ENCODE peak calls at places on chromosome 2, in seven cellular contexts. One of them, this sample, is unnamed.

GRCh38 chr2:11505652-11506610 is 27.9 kb upstream of the GREB1 start:
- DNase-seq in A549: no peak
- DNase-seq in ovary: no peak
- DNase-seq in adrenal gland: no peak
- DNase-seq in IMR-90: no peak
- DNase-seq in transverse colon: no peak
- DNase-seq in HCT116: peak
- DNase-seq in this sample: no peak

GRCh38 chr2:100625731-100626130 is 62.9 kb downstream of the PDCL3 start:
- DNase-seq in A549: no peak
- DNase-seq in ovary: no peak
- DNase-seq in adrenal gland: no peak
- DNase-seq in IMR-90: no peak
- DNase-seq in transverse colon: no peak
- DNase-seq in HCT116: no peak
- DNase-seq in this sample: no peak

GRCh38 chr2:232588680-232589585 is 38.4 kb downstream of the EIF4E2 start:
- DNase-seq in A549: peak
- DNase-seq in ovary: no peak
- DNase-seq in adrenal gland: peak
- DNase-seq in IMR-90: peak
- DNase-seq in transverse colon: peak
- DNase-seq in HCT116: no peak
- DNase-seq in this sample: peak

GRCh38 chr2:54081574-54081973 is 33.8 kb upstream of the ACYP2 start:
- DNase-seq in A549: no peak
- DNase-seq in ovary: no peak
- DNase-seq in adrenal gland: no peak
- DNase-seq in IMR-90: peak
- DNase-seq in transverse colon: no peak
- DNase-seq in HCT116: no peak
- DNase-seq in this sample: no peak

GRCh38 chr2:170696006-170696405 is 19.1 kb upstream of the SP5 start:
- DNase-seq in A549: no peak
- DNase-seq in ovary: no peak
- DNase-seq in adrenal gland: no peak
- DNase-seq in IMR-90: no peak
- DNase-seq in transverse colon: no peak
- DNase-seq in HCT116: no peak
- DNase-seq in this sample: no peak

GRCh38 chr2:226583715-226584114 is 215.9 kb downstream of the IRS1 start:
- DNase-seq in A549: peak
- DNase-seq in ovary: no peak
- DNase-seq in adrenal gland: no peak
- DNase-seq in IMR-90: peak
- DNase-seq in transverse colon: no peak
- DNase-seq in HCT116: peak
- DNase-seq in this sample: no peak

GRCh38 chr2:98769784-98770183 is 38.9 kb upstream of the MGAT4A start:
- DNase-seq in A549: no peak
- DNase-seq in ovary: no peak
- DNase-seq in adrenal gland: no peak
- DNase-seq in IMR-90: no peak
- DNase-seq in transverse colon: no peak
- DNase-seq in HCT116: no peak
- DNase-seq in this sample: no peak

GRCh38 chr2:127675335-127676261 is at the start of gene LIMS2:
- DNase-seq in A549: peak
- DNase-seq in ovary: no peak
- DNase-seq in adrenal gland: no peak
- DNase-seq in IMR-90: peak
- DNase-seq in transverse colon: no peak
- DNase-seq in HCT116: no peak
- DNase-seq in this sample: peak

GRCh38 chr2:232513389-232513788 is 6.8 kb upstream of the PRSS56 start:
- DNase-seq in A549: no peak
- DNase-seq in ovary: no peak
- DNase-seq in adrenal gland: no peak
- DNase-seq in IMR-90: no peak
- DNase-seq in transverse colon: no peak
- DNase-seq in HCT116: no peak
- DNase-seq in this sample: no peak

GRCh38 chr2:173881886-173882285 is 83.3 kb downstream of the SP3 start:
- DNase-seq in A549: no peak
- DNase-seq in ovary: no peak
- DNase-seq in adrenal gland: no peak
- DNase-seq in IMR-90: peak
- DNase-seq in transverse colon: no peak
- DNase-seq in HCT116: no peak
- DNase-seq in this sample: no peak

GRCh38 chr2:121472465-121472993 is 58.2 kb upstream of the RNU4ATAC start:
- DNase-seq in A549: no peak
- DNase-seq in ovary: no peak
- DNase-seq in adrenal gland: no peak
- DNase-seq in IMR-90: no peak
- DNase-seq in transverse colon: no peak
- DNase-seq in HCT116: no peak
- DNase-seq in this sample: no peak

GRCh38 chr2:85862426-85862825 is 26.4 kb downstream of the ST3GAL5 start:
- DNase-seq in A549: no peak
- DNase-seq in ovary: no peak
- DNase-seq in adrenal gland: no peak
- DNase-seq in IMR-90: peak
- DNase-seq in transverse colon: no peak
- DNase-seq in HCT116: no peak
- DNase-seq in this sample: no peak

GRCh38 chr2:190469770-190470169 is 61.6 kb downstream of the MFSD6 start:
- DNase-seq in A549: peak
- DNase-seq in ovary: no peak
- DNase-seq in adrenal gland: peak
- DNase-seq in IMR-90: peak
- DNase-seq in transverse colon: peak
- DNase-seq in HCT116: peak
- DNase-seq in this sample: no peak

GRCh38 chr2:5449867-5450266 is 242.3 kb upstream of the SOX11 start:
- DNase-seq in A549: no peak
- DNase-seq in ovary: no peak
- DNase-seq in adrenal gland: no peak
- DNase-seq in IMR-90: no peak
- DNase-seq in transverse colon: no peak
- DNase-seq in HCT116: no peak
- DNase-seq in this sample: no peak
- H3K4me3 ChIP-seq in A549: no peak
- H3K4me3 ChIP-seq in ovary: no peak
- H3K4me3 ChIP-seq in adrenal gland: no peak
- H3K4me3 ChIP-seq in IMR-90: no peak
- H3K4me3 ChIP-seq in transverse colon: no peak
- H3K4me3 ChIP-seq in HCT116: no peak
- H3K4me3 ChIP-seq in this sample: no peak

DNA sequence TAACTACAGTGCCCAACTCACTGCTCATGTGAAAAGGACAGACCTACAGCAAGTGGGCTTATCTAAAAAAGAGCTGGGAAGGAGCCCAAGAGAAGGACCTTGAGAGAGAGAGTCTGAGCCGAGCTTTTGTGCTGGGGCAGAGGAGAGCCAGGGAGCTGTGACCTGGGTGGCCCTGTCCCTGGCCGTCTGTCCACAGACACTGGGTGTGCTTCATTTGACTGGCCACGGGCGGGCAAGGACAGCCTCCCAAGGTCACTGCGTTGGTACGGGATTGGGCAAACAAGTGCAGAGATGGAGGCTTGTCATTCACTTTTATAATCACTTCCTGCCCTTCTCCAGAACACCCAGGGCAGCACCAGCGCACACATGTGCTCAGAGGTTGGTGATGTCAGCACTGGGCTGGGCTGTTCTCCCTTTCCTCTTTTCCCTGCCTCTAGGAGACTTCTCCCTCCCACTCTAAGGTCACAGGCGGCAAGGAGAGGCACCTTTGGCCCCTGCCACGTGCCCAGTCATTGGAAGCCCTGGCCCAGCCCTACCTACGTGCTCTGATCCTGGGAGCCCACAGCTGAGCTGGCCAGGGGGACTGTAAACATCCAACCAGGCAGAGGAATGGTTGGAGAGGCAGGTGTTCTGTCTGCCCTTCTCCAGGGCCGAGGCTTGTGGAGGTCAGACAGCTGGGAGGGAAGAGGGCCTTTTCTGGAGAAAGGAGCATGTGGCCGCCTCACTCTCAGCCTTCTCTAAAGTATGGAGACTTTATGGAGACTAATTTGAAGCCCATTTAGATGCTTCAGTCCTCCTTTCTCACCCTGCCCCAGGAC is 6.4 kb upstream of the PSD4 start:
- DNase-seq in A549: no peak
- DNase-seq in ovary: no peak
- DNase-seq in adrenal gland: peak
- DNase-seq in IMR-90: no peak
- DNase-seq in transverse colon: peak
- DNase-seq in HCT116: no peak
- DNase-seq in this sample: no peak
- TF ChIP-seq POLR2A in A549: no peak
- TF ChIP-seq POLR2A in ovary: no peak
- TF ChIP-seq POLR2A in adrenal gland: peak
- TF ChIP-seq POLR2A in IMR-90: no peak
- TF ChIP-seq POLR2A in transverse colon: peak
- TF ChIP-seq POLR2A in HCT116: no peak
- TF ChIP-seq POLR2A in this sample: no peak

GRCh38 chr2:39469807-39470206 is 32.7 kb upstream of the MAP4K3 start:
- DNase-seq in A549: no peak
- DNase-seq in ovary: no peak
- DNase-seq in adrenal gland: peak
- DNase-seq in IMR-90: peak
- DNase-seq in transverse colon: peak
- DNase-seq in HCT116: no peak
- DNase-seq in this sample: no peak
- H3K4me3 ChIP-seq in A549: no peak
- H3K4me3 ChIP-seq in ovary: no peak
- H3K4me3 ChIP-seq in adrenal gland: no peak
- H3K4me3 ChIP-seq in IMR-90: no peak
- H3K4me3 ChIP-seq in transverse colon: no peak
- H3K4me3 ChIP-seq in HCT116: no peak
- H3K4me3 ChIP-seq in this sample: no peak

DNA sequence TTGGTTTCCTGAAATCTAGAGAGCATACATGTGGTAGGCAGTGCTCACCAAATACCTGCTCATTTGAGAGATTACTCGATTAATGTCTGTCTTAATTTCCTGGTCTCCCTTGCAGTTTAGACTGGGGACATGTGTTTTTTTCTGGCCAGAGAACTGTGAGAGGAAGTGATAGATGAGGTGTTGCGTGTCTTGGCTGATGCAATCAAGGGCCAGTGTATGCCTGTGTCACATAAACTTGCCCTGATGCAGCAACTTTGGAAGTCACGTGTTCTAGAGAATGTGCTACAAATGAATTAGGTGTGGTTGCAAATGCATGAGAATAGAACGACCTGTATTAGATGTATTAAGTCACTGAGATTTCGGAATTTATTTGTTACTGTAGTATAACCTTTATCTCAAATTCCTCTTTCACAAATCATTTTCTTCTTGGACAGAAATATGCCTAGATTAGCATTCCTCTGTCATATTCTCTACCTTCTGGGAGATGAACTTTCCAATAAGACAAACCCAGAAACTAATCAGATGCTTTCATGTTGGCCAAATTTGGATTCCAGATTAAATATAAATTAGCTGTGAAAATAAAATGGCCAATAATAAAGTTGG is 9.9 kb upstream of the IL1A start:
- DNase-seq in A549: peak
- DNase-seq in ovary: no peak
- DNase-seq in adrenal gland: peak
- DNase-seq in IMR-90: peak
- DNase-seq in transverse colon: peak
- DNase-seq in HCT116: peak
- DNase-seq in this sample: peak
- TF ChIP-seq POLR2A in A549: no peak
- TF ChIP-seq POLR2A in ovary: no peak
- TF ChIP-seq POLR2A in adrenal gland: no peak
- TF ChIP-seq POLR2A in IMR-90: no peak
- TF ChIP-seq POLR2A in transverse colon: no peak
- TF ChIP-seq POLR2A in HCT116: no peak
- TF ChIP-seq POLR2A in this sample: no peak

DNA sequence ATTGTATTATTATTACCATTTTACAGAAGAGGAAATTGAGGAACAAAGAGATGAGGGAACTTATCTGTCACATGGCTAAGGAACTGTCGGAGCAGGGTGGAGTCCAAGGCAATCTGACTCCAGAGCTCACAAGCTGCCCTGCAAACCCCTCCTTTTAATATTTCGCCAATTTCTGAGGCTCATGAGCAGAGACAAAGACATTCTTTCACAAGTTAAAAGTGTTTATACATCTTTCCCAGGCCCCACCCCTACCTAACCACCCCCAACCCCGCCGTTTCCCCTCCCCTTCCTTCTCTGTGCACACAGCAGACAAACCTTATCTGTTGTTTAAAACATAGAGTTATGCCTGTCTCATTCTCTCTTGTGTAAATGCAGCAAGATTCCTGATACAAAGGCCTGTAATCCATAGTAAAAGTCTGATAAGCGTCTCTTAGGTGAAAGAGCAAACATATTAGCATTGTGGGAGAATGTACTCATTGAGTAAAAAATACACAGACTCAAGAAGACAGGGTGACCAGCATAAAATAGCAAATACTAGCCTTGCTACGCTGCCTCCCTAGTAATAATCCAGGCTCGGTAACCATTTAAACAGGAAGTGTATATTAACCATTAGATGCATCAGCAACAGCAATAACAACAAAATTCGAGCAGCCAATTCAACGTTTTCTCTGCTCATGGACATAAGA is 44.2 kb downstream of the EPHA4 start:
- DNase-seq in A549: no peak
- DNase-seq in ovary: no peak
- DNase-seq in adrenal gland: no peak
- DNase-seq in IMR-90: peak
- DNase-seq in transverse colon: peak
- DNase-seq in HCT116: no peak
- DNase-seq in this sample: no peak
- H3K4me3 ChIP-seq in A549: no peak
- H3K4me3 ChIP-seq in ovary: no peak
- H3K4me3 ChIP-seq in adrenal gland: no peak
- H3K4me3 ChIP-seq in IMR-90: no peak
- H3K4me3 ChIP-seq in transverse colon: no peak
- H3K4me3 ChIP-seq in HCT116: no peak
- H3K4me3 ChIP-seq in this sample: no peak

This sample was measured in lower leg skin.